ENCODE peak calls at places on chromosome 6, in five cellular contexts. A is Panc1, J is HCT116, E is GM12878, M is SK-N-SH. L is an unnamed sample.

GRCh38 chr6:142907544-142907943 is 37.4 kb downstream of the HIVEP2 start:
- DNase-seq in M (no peak), E (no peak), J (no peak), A (no peak), L (no peak)

GRCh38 chr6:136511397-136511796 is 38.8 kb downstream of the MAP7 start:
- DNase-seq in E (no peak), A (no peak), J (no peak), M (no peak), L (peak)

GRCh38 chr6:152701081-152701862 is 3.6 kb downstream of the MYCT1 start:
- DNase-seq in E (no peak), M (no peak), A (no peak), J (no peak), L (no peak)

GRCh38 chr6:22363166-22363965 is 66.5 kb upstream of the PRL start:
- DNase-seq in J (no peak), E (no peak), A (peak), M (no peak), L (no peak)

GRCh38 chr6:70371454-70372105 is 41.7 kb upstream of the FAM135A start:
- DNase-seq in J (peak), E (no peak), A (peak), M (peak), L (no peak)

GRCh38 chr6:71394001-71394432 is 105.4 kb downstream of the OGFRL1 start:
- DNase-seq in A (no peak), J (no peak), E (no peak), M (no peak), L (no peak)

GRCh38 chr6:52403627-52404026 is 16.5 kb upstream of the EFHC1 start:
- DNase-seq in M (peak), J (no peak), A (no peak), E (no peak), L (no peak)

GRCh38 chr6:163836916-163837660 is 422.6 kb downstream of the QKI start:
- DNase-seq in M (no peak), J (no peak), A (no peak), E (no peak), L (no peak)

DNA sequence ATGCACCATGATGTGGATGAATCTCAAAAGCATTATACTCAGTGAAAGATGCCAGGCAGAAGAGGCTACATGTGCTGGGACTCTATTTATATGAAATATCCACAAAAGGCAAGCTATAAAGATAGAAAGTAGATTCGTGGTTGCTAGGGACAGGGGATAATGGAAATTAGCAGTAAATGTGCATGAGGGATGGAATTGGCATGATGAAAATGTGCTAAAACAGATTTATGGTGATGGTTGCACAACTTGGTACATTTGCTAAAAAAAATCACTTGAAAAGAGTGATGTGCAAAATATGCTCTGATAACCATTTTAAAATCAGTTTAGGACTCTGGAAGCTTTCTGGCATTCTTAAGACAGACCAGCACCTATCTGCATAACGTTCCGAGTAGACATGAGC is 61.6 kb downstream of the ALDH8A1 start:
- DNase-seq in M (no peak), E (no peak), A (no peak), J (no peak), L (no peak)
- TF ChIP-seq SIN3A in M (no peak), E (no peak), A (no peak), J (no peak), L (no peak)

DNA sequence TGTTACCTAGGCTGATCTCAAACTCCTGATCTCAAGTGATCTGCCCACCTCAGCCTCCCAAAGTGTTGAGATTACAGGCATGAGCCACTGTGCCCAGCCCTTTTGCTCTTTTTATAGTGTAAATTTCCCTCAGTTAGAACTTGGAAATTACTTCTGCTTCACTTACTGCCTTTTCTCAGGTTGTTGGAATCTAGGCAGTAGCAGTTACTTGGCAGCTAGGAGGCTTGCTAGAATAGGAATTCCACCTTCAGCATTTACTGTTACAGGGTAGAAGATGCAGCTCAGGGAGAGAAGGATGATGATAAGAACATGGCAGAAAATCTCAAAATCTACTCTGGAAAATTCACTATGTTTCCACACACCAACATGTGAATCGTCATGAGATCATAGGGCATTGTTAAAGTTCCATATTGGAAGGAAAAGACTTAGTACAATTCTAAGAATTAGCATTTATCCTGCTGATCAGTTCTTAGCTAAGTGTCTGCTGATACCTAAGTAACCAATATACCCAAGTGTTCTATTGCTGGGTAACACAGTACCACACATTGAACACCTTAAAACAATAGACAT is 182.2 kb downstream of the SLC16A10 start:
- DNase-seq in M (no peak), J (no peak), A (no peak), E (no peak), L (no peak)
- H3K27ac ChIP-seq in M (no peak), J (no peak), A (no peak), E (no peak), L (no peak)

GRCh38 chr6:35327349-35328027 is 14.9 kb upstream of the PPARD start:
- DNase-seq in M (peak), A (no peak), E (no peak), J (peak), L (no peak)
- TF ChIP-seq SIN3A in M (no peak), A (no peak), E (no peak), J (no peak), L (no peak)

GRCh38 chr6:139982652-139983051 is 608.2 kb upstream of the CITED2 start:
- DNase-seq in E (no peak), J (no peak), A (no peak), M (peak), L (no peak)
- H3K27ac ChIP-seq in E (no peak), J (no peak), A (peak), M (peak), L (no peak)

GRCh38 chr6:3237761-3238662 is 10.6 kb upstream of the TUBB2B start:
- DNase-seq in M (no peak), E (no peak), J (no peak), A (no peak), L (no peak)
- TF ChIP-seq SIN3A in M (no peak), E (no peak), J (no peak), A (no peak), L (no peak)

GRCh38 chr6:156773476-156773875 is 3.7 kb upstream of the ARID1B start:
- DNase-seq in M (no peak), J (no peak), A (no peak), E (no peak), L (no peak)
- H3K27ac ChIP-seq in M (no peak), J (no peak), A (no peak), E (no peak), L (no peak)

GRCh38 chr6:35810831-35811698 is 5.9 kb downstream of the LHFPL5 start:
- DNase-seq in M (no peak), E (no peak), A (peak), J (peak), L (no peak)
- TF ChIP-seq SIN3A in M (no peak), E (no peak), A (no peak), J (peak), L (no peak)

GRCh38 chr6:26199057-26199772 is 112.0 kb downstream of the HFE start:
- DNase-seq in E (peak), J (peak), M (peak), A (peak), L (no peak)

GRCh38 chr6:26202201-26202611 is 115.0 kb downstream of the HFE start:
- DNase-seq in E (no peak), M (no peak), A (no peak), J (no peak), L (no peak)

GRCh38 chr6:26202811-26203583 is 115.8 kb downstream of the HFE start:
- DNase-seq in E (no peak), J (no peak), M (no peak), A (no peak), L (no peak)

GRCh38 chr6:26199773-26200728 is 112.8 kb downstream of the HFE start:
- DNase-seq in J (peak), E (no peak), M (no peak), A (no peak), L (no peak)

DNA sequence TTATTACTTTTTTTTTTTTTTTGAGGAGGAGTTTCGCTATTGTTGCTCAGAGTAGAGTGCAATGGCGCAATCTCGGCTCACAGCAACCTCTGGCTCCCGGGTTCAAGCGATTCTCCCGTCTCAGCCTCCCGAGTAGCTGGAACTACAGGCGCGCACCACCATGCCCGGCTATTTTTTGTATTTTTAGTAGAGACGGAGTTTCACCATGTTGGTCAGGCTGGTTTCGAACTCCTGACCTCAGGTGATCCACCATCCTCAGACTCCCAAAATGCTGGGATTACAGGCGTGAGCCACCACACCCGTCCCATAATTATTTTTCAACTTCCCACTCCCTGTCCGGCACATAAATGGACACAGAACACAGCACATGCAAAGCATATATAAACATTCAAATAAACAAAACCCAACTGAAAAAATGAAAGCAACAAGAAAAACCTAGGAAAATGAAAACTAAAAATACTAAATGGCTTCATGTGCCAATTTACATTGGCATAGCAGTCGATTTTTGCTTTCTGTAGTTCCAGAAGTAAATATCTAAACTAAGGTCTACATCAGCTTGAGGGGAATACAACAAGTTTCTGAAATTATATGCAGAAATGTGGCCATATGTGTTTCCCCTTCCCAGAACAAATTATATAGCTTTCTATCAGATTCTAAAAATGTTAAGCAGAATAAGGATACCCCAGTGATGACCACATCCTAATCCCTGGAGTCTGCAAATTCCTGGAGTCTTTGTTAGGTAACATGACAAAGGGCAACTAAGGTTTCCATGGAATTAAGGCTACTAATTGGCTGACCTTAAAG is 113.9 kb downstream of the HFE start:
- DNase-seq in E (no peak), M (no peak), J (no peak), A (no peak), L (no peak)
- H3K27ac ChIP-seq in E (peak), M (no peak), J (peak), A (peak), L (peak)

L was measured in H1.